ENCODE peak calls at places on chromosomes 16 and 17, in six cellular contexts. O, U, P, C, F and L are unnamed samples.

GRCh38 chr16:47016700-47017133 is 43.2 kb upstream of the DNAJA2 start:
- DNase-seq in U (peak; percentile 22), C (no peak), P (no peak), F (no peak), O (no peak), L (peak; percentile 60)

GRCh38 chr17:50831430-50832064 is 3.8 kb upstream of the WFIKKN2 start:
- DNase-seq in F (no peak), P (no peak), U (no peak), C (no peak), O (no peak), L (no peak)

GRCh38 chr16:70638814-70639792 is 7.3 kb upstream of the IL34 start:
- DNase-seq in C (no peak), O (peak; percentile 59), U (no peak), F (no peak), P (no peak), L (no peak)

GRCh38 chr17:57911834-57912673 is 43.2 kb downstream of the CUEDC1 start:
- DNase-seq in U (no peak), P (no peak), C (no peak), F (no peak), O (peak; percentile 94), L (no peak)

GRCh38 chr17:71117461-71117860 is 948.1 kb downstream of the KCNJ2 start:
- DNase-seq in F (no peak), U (no peak), O (no peak), P (no peak), C (no peak), L (no peak)

GRCh38 chr17:29514792-29515191 is 52.0 kb downstream of the ABHD15 start:
- DNase-seq in O (no peak), C (no peak), U (no peak), F (peak; percentile 15), P (no peak), L (no peak)

GRCh38 chr16:2987854-2988253 is 7.6 kb upstream of the PKMYT1 start:
- DNase-seq in U (no peak), P (no peak), C (no peak), O (no peak), F (no peak), L (no peak)

GRCh38 chr16:28181557-28181914 is 30.2 kb downstream of the XPO6 start:
- DNase-seq in O (no peak), U (no peak), C (no peak), P (no peak), F (peak; percentile 73), L (no peak)

GRCh38 chr17:17073627-17074521 is 31.6 kb downstream of the MPRIP start:
- DNase-seq in C (no peak), P (no peak), U (no peak), O (no peak), F (no peak), L (no peak)

GRCh38 chr16:57038151-57038550 is 48.8 kb downstream of the NLRC5 start:
- DNase-seq in F (no peak), O (no peak), U (no peak), C (no peak), P (no peak), L (no peak)

GRCh38 chr17:17510456-17511292 is 14.5 kb upstream of the RASD1 start:
- DNase-seq in O (no peak), P (no peak), F (no peak), U (no peak), C (no peak), L (no peak)

GRCh38 chr17:72719582-72720493 is 372.6 kb downstream of the SLC39A11 start:
- DNase-seq in F (no peak), P (peak; percentile 14), U (peak; percentile 72), O (no peak), C (peak; percentile 13), L (peak; percentile 90)

GRCh38 chr17:15431201-15431600 is 36.2 kb downstream of the CDRT4 start:
- DNase-seq in U (no peak), O (peak; percentile 99), P (no peak), C (no peak), F (no peak), L (no peak)

GRCh38 chr17:68197091-68197996 is 50.5 kb upstream of the AMZ2 start:
- DNase-seq in C (peak; percentile 18), P (no peak), O (no peak), U (peak; percentile 56), F (no peak), L (peak; percentile 57)

GRCh38 chr16:85129846-85130706 is 17.8 kb upstream of the CIBAR2 start:
- DNase-seq in P (no peak), F (no peak), O (no peak), U (no peak), C (no peak), L (no peak)

GRCh38 chr16:9787717-9788116 is 394.5 kb downstream of the GRIN2A start:
- DNase-seq in O (no peak), U (no peak), P (no peak), F (no peak), C (no peak), L (no peak)

GRCh38 chr17:1231456-1231855 is 38.8 kb upstream of the BHLHA9 start:
- DNase-seq in P (no peak), F (no peak), O (no peak), C (no peak), U (no peak), L (no peak)

GRCh38 chr17:50048988-50049387 is 6.9 kb upstream of the ITGA3 start:
- DNase-seq in C (no peak), F (no peak), P (no peak), O (no peak), U (no peak), L (no peak)

GRCh38 chr16:80084614-80085013 is 456.2 kb upstream of the DYNLRB2 start:
- DNase-seq in F (peak; percentile 58), P (no peak), C (no peak), U (peak; percentile 15), O (peak; percentile 13), L (no peak)

GRCh38 chr16:56559109-56559508 is 5.8 kb upstream of the MT4 start:
- DNase-seq in P (no peak), F (no peak), U (no peak), C (no peak), O (no peak), L (no peak)

GRCh38 chr17:80502578-80502877 is 26.1 kb upstream of the NPTX1 start:
- DNase-seq in O (no peak), F (no peak), U (no peak), P (no peak), C (no peak), L (no peak)

GRCh38 chr17:50872710-50873424 is 6.7 kb upstream of the TOB1 start:
- DNase-seq in O (no peak), U (peak; percentile 60), C (peak; percentile 16), P (peak; percentile 22), F (no peak), L (peak; percentile 70)

GRCh38 chr16:16021020-16021419 is 71.6 kb downstream of the ABCC1 start:
- DNase-seq in F (no peak), P (no peak), O (no peak), U (no peak), C (no peak), L (no peak)

GRCh38 chr16:49788936-49789335 is 67.0 kb downstream of the ZNF423 start:
- DNase-seq in P (no peak), F (no peak), O (no peak), C (no peak), U (no peak), L (no peak)

GRCh38 chr16:12182202-12182601 is 205.7 kb downstream of the SNX29 start:
- DNase-seq in F (no peak), P (no peak), C (no peak), U (no peak), O (no peak), L (no peak)

GRCh38 chr17:32493581-32494513 is 7.1 kb downstream of the CDK5R1 start:
- DNase-seq in F (no peak), C (no peak), P (no peak), O (no peak), U (no peak), L (no peak)

GRCh38 chr16:20915733-20916132 is 15.2 kb downstream of the LYRM1 start:
- DNase-seq in C (no peak), P (no peak), O (no peak), U (no peak), F (no peak), L (no peak)

GRCh38 chr16:69325784-69326171 is 4.6 kb downstream of the PDF start:
- DNase-seq in U (no peak), F (no peak), P (no peak), C (no peak), O (no peak), L (no peak)

GRCh38 chr16:49869731-49870130 is 13.8 kb upstream of the ZNF423 start:
- DNase-seq in U (no peak), O (no peak), P (no peak), C (no peak), F (no peak), L (no peak)

GRCh38 chr16:82655315-82655714 is 28.5 kb downstream of the CDH13 start:
- DNase-seq in U (peak; percentile 84), O (no peak), C (peak; percentile 10), F (peak; percentile 69), P (peak; percentile 33), L (peak; percentile 88)

GRCh38 chr17:80365983-80366382 is 49.0 kb upstream of the ENDOV start:
- DNase-seq in P (no peak), O (no peak), C (no peak), U (no peak), F (no peak), L (no peak)

GRCh38 chr17:27284811-27285415 is 9.0 kb upstream of the WSB1 start:
- DNase-seq in F (no peak), P (no peak), U (no peak), O (no peak), C (no peak), L (no peak)

GRCh38 chr17:2405247-2405926 is 4.5 kb upstream of the MNT start:
- DNase-seq in C (no peak), F (no peak), U (no peak), O (no peak), P (no peak), L (no peak)

GRCh38 chr16:35751191-35751941 is 2292.0 kb downstream of the TP53TG3F start:
- DNase-seq in C (no peak), O (no peak), P (no peak), F (no peak), U (no peak), L (no peak)

GRCh38 chr16:82280867-82281266 is 110.8 kb upstream of the MPHOSPH6 start:
- DNase-seq in U (no peak), F (no peak), C (no peak), O (no peak), P (no peak), L (no peak)